ENCODE peak calls at places on chromosomes 3 and 15, in seven cellular contexts. B is DMS53, G is COR-L47, S is NCI-H2081, E is left colon, H is NCI-H524, L is SW480. A is an unnamed sample.

GRCh38 chr3:62954579-62954978 is 79.4 kb upstream of the CADPS start:
- DNase-seq in B (no peak), H (no peak), E (no peak), G (no peak), S (no peak), L (no peak), A (peak)

GRCh38 chr15:67180035-67180434 is 74.4 kb downstream of the AAGAB start:
- DNase-seq in L (no peak), G (no peak), H (no peak), S (no peak), E (no peak), B (no peak), A (no peak)

GRCh38 chr3:72453686-72454085 is 394.6 kb downstream of the SHQ1 start:
- DNase-seq in H (peak), L (no peak), S (no peak), B (no peak), E (no peak), G (no peak), A (no peak)

GRCh38 chr15:63476229-63476632 is 28.2 kb upstream of the USP3 start:
- DNase-seq in H (no peak), L (peak), B (peak), E (no peak), G (no peak), S (no peak), A (no peak)

GRCh38 chr15:78063966-78064365 is 13.5 kb downstream of the TBC1D2B start:
- DNase-seq in B (no peak), H (no peak), S (no peak), L (no peak), G (no peak), E (no peak), A (no peak)

GRCh38 chr3:43161684-43162512 is 56.0 kb upstream of the POMGNT2 start:
- DNase-seq in E (no peak), H (no peak), G (no peak), B (peak), L (peak), S (peak), A (peak)

GRCh38 chr15:31327674-31328424 is 1.2 kb downstream of the KLF13 start:
- DNase-seq in E (peak), G (peak), S (peak), H (peak), L (peak), B (peak), A (no peak)

GRCh38 chr3:23877324-23877980 is 39.3 kb downstream of the NKIRAS1 start:
- DNase-seq in E (no peak), L (no peak), G (no peak), H (no peak), B (no peak), S (no peak), A (no peak)

GRCh38 chr3:62101488-62101887 is 271.9 kb downstream of the FEZF2 start:
- DNase-seq in S (no peak), B (no peak), H (no peak), E (no peak), L (no peak), G (no peak), A (no peak)

GRCh38 chr3:14277557-14277956 is 98.9 kb downstream of the LSM3 start:
- DNase-seq in S (no peak), L (no peak), B (no peak), G (no peak), E (no peak), H (no peak), A (no peak)

A was measured in Jurkat, Clone E6-1.